ENCODE peak calls at places on chromosome 2, in seven cellular contexts. L, Z, C, S, H, U and I are unnamed samples. For H3K27me3, the result is how much of the 10 kb centered on the place peaks cover.

GRCh38 chr2:187520121-187520624 is 34.1 kb downstream of the TFPI start:
- DNase-seq in L (no peak), Z (no peak), C (no peak), S (no peak), H (no peak), U (no peak), I (no peak)

GRCh38 chr2:3282056-3282998 is 95.3 kb downstream of the EIPR1 start:
- DNase-seq in L (no peak), Z (peak), C (no peak), S (no peak), H (peak), U (no peak), I (peak)

GRCh38 chr2:14427982-14428567 is 204.4 kb upstream of the LRATD1 start:
- DNase-seq in L (no peak), Z (no peak), C (no peak), S (no peak), H (peak), U (no peak), I (peak)

GRCh38 chr2:39141346-39142011 is 20.6 kb upstream of the SOS1 start:
- DNase-seq in L (no peak), Z (no peak), C (no peak), S (no peak), H (no peak), U (no peak), I (no peak)

GRCh38 chr2:154240921-154241379 is 369.2 kb downstream of the GALNT13 start:
- DNase-seq in L (peak), Z (no peak), C (no peak), S (peak), H (no peak), U (peak), I (no peak)

GRCh38 chr2:169693344-169693743 is 861 bp downstream of the CFAP210 start:
- DNase-seq in L (no peak), Z (no peak), C (no peak), S (no peak), H (peak), U (no peak), I (no peak)

GRCh38 chr2:30722936-30723725 is 84.1 kb downstream of the CAPN13 start:
- DNase-seq in L (no peak), Z (no peak), C (no peak), S (no peak), H (no peak), U (peak), I (no peak)

GRCh38 chr2:216365518-216365917 is 6.8 kb downstream of the MARCHF4 start:
- DNase-seq in L (no peak), Z (no peak), C (no peak), S (no peak), H (no peak), U (no peak), I (no peak)

GRCh38 chr2:190844700-190845410 is 35.8 kb upstream of the GLS start:
- DNase-seq in L (no peak), Z (no peak), C (no peak), S (no peak), H (no peak), U (no peak), I (no peak)

GRCh38 chr2:189210250-189211075 is 30.9 kb upstream of the COL5A2 start:
- DNase-seq in L (no peak), Z (no peak), C (no peak), S (no peak), H (peak), U (no peak), I (peak)

GRCh38 chr2:236252521-236252920 is 11.7 kb downstream of the ASB18 start:
- DNase-seq in L (no peak), Z (no peak), C (no peak), S (no peak), H (no peak), U (no peak), I (no peak)

GRCh38 chr2:104758199-104758620 is 95.7 kb upstream of the POU3F3 start:
- DNase-seq in L (no peak), Z (no peak), C (no peak), S (no peak), H (no peak), U (no peak), I (no peak)

GRCh38 chr2:186718122-186718521 is 24.3 kb downstream of the FAM171B start:
- DNase-seq in L (no peak), Z (no peak), C (no peak), S (no peak), H (no peak), U (no peak), I (no peak)

GRCh38 chr2:67476808-67477790 is 80.0 kb downstream of the ETAA1 start:
- DNase-seq in L (no peak), Z (no peak), C (no peak), S (no peak), H (no peak), U (no peak), I (peak)

GRCh38 chr2:108980076-108980475 is 8.9 kb downstream of the EDAR start:
- DNase-seq in L (no peak), Z (no peak), C (no peak), S (no peak), H (no peak), U (no peak), I (no peak)

GRCh38 chr2:5725794-5726463 is 33.7 kb downstream of the SOX11 start:
- DNase-seq in L (no peak), Z (no peak), C (no peak), S (no peak), H (no peak), U (no peak), I (no peak)

GRCh38 chr2:39133215-39133851 is 12.5 kb upstream of the SOS1 start:
- DNase-seq in L (no peak), Z (no peak), C (no peak), S (no peak), H (no peak), U (no peak), I (no peak)

GRCh38 chr2:64354857-64355680 is 98.9 kb upstream of the LGALSL start:
- DNase-seq in L (no peak), Z (no peak), C (no peak), S (no peak), H (no peak), U (no peak), I (peak)

GRCh38 chr2:137249463-137249862 is 484.1 kb downstream of the THSD7B start:
- DNase-seq in L (no peak), Z (no peak), C (no peak), S (no peak), H (no peak), U (no peak), I (peak)

GRCh38 chr2:236912316-236913153 is 173.2 kb upstream of the COPS8 start:
- DNase-seq in L (no peak), Z (no peak), C (no peak), S (no peak), H (no peak), U (no peak), I (no peak)

GRCh38 chr2:40123746-40124145 is 328.1 kb downstream of the SLC8A1 start:
- DNase-seq in L (no peak), Z (no peak), C (no peak), S (no peak), H (no peak), U (no peak), I (no peak)

GRCh38 chr2:69222984-69223658 is 163.9 kb downstream of the GFPT1 start:
- DNase-seq in L (no peak), Z (peak), C (no peak), S (no peak), H (peak), U (no peak), I (no peak)

GRCh38 chr2:134120718-134121630 is 132.9 kb upstream of the MGAT5 start:
- DNase-seq in L (peak), Z (peak), C (peak), S (peak), H (peak), U (peak), I (peak)

GRCh38 chr2:207165121-207166038 is at the start of gene KLF7:
- DNase-seq in L (peak), Z (peak), C (peak), S (peak), H (peak), U (peak), I (peak)

GRCh38 chr2:239600650-239601049 is 199.8 kb upstream of the HDAC4 start:
- DNase-seq in L (no peak), Z (no peak), C (no peak), S (no peak), H (no peak), U (peak), I (no peak)

GRCh38 chr2:241002275-241003046 is 4.0 kb downstream of the SNED1 start:
- DNase-seq in L (no peak), Z (no peak), C (no peak), S (no peak), H (no peak), U (no peak), I (no peak)

DNA sequence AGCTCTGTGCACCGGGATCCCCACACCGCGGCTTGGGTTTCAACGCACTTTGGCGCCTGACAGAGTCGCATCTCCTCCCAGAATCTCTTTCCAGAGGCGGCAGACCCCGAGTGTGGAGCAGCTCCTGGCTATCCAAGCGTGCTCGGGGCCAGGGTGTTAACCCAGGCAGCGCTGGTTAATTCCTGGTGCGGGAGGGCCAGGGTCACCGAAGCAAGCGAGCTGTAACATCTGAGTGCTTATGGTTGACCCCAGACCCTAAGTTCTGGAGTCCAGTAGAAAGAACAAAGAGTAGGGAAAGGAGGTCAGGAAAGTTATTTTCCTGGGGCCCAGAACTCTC is 566 bp upstream of the OSR1 start:
- DNase-seq in L (no peak), Z (no peak), C (no peak), S (no peak), H (no peak), U (no peak), I (no peak)
- H3K27me3 ChIP-seq in L (half or more), Z (half or more), C (half or more), S (under half), H (under half), U (half or more), I (under half)

GRCh38 chr2:126783341-126783740 is 115.3 kb upstream of the TEX51 start:
- DNase-seq in L (no peak), Z (no peak), C (no peak), S (no peak), H (no peak), U (no peak), I (no peak)
- H3K27me3 ChIP-seq in L (under half), Z (under half), C (under half), S (under half), H (under half), U (under half), I (under half)

DNA sequence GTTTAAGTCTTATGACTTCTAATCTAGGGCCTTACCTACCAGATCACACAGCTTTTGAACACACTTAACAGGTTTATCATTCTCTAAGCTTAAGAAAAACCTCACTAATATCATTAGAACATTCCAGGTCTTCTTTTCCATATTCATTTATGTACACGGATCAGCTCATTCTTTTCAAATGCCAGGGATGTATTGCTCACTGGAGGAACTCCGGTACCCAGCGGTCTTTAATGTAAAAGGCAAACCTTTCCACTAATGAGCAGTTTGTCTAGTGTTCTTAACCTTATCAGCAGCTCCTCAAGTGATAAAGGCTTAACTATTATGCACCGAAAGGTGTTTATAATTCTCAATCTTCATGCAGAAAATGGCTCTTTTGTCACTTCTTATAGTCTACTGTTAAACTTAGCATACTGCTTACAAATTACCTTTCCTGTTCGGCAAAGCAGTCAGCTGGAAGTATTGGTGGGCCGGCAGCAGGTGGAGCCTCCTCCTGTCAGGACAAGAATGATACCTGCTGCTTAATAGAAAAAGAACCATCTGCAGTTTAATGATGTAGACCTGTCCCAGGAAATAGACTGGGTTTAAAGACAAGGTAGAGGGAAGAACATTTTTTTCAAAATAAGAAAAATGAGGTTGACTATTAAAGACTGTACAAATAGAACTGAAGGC is 142.7 kb downstream of the FIGN start:
- DNase-seq in L (no peak), Z (no peak), C (no peak), S (no peak), H (no peak), U (no peak), I (no peak)
- H3K27me3 ChIP-seq in L (under half), Z (under half), C (under half), S (under half), H (under half), U (under half), I (under half)

DNA sequence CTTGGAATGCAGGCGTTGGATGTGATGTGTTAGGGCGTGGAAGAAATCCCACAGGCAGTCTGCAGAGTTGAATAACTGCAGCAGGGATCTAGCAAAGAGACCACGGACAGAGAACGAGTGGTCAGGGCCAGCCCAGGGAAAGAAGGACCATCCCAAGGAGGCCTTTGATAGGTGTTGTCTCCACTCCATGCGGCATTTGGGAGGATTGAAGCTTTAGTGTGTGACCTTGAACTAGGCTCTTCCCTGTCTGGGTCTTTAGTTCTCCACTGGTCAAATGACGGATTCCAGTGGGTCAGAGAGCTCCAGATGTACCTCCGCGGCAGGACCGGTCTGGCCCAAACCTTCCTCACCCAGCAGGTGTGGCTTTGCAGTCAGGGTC is 18.4 kb downstream of the GREB1 start:
- DNase-seq in L (no peak), Z (no peak), C (no peak), S (no peak), H (no peak), U (no peak), I (no peak)
- H3K27me3 ChIP-seq in L (under half), Z (under half), C (under half), S (under half), H (under half), U (under half), I (under half)

DNA sequence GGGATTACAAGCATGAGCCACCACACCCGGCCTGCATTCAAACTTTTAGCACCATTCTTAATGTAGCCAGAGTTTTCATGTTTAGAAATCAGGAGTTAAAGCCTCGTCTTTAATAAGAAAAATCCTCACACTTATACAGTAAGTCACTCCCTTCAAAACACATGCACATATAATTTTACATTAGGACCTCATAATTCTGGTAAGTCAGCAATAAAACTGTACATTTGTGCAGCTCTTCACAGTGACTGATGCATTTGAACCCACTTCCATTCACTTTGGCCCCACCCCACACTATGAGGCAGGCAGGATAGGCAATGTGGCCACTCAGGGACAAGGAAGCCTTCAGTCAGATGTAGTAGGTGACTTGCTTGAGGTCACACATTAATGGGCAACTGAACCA is 141.7 kb upstream of the SIX3 start:
- DNase-seq in L (no peak), Z (no peak), C (no peak), S (no peak), H (no peak), U (no peak), I (no peak)
- H3K27me3 ChIP-seq in L (half or more), Z (half or more), C (under half), S (under half), H (under half), U (half or more), I (under half)

GRCh38 chr2:200063155-200063554 is 107.8 kb downstream of the MAIP1 start:
- DNase-seq in L (no peak), Z (no peak), C (no peak), S (no peak), H (no peak), U (no peak), I (no peak)
- H3K27me3 ChIP-seq in L (under half), Z (under half), C (under half), S (under half), H (under half), U (under half), I (under half)

DNA sequence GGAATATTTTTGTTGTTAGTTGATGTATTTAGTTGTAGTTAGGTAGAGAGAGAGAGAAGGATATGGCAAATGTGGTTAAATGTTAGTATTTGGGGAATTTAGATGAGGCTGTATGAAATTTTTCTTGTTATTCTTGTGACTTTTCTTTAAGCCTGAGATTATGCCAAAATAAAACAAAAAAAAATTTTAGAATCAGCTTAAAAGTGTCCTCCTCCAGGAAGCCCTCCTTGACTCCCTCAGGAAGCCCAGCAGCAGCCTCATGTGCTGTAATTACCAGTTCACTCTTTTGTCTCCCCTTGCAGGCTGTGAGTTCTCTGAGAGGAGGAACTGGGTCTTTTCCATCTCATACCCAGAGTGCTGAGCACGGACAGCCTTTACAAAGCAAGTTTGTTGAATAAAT is 243.5 kb downstream of the TFCP2L1 start:
- DNase-seq in L (no peak), Z (no peak), C (no peak), S (no peak), H (no peak), U (no peak), I (no peak)
- H3K27me3 ChIP-seq in L (under half), Z (under half), C (under half), S (under half), H (under half), U (under half), I (under half)

GRCh38 chr2:234181128-234181527 is 130.6 kb downstream of the SPP2 start:
- DNase-seq in L (no peak), Z (no peak), C (no peak), S (no peak), H (no peak), U (no peak), I (no peak)
- H3K27me3 ChIP-seq in L (under half), Z (half or more), C (under half), S (under half), H (under half), U (under half), I (under half)